ENCODE peak calls at places on chromosomes 4 and X, in seven cellular contexts. One of them, this sample, is unnamed.

GRCh38 chr4:8198206-8198905 is 734 bp upstream of the SH3TC1 start:
- DNase-seq in CD8-positive, alpha-beta memory T cell: no peak
- DNase-seq in MM.1S: no peak
- DNase-seq in GM23338: no peak
- DNase-seq in WERI-Rb-1: no peak
- DNase-seq in AG04450: no peak
- DNase-seq in lower lobe of right lung: peak; percentile 81
- DNase-seq in this sample: no peak

GRCh38 chr4:1249731-1250526 is 999 bp upstream of the CTBP1 start:
- DNase-seq in CD8-positive, alpha-beta memory T cell: peak; percentile 36
- DNase-seq in GM23338: peak; percentile 66
- DNase-seq in lower lobe of right lung: peak; percentile 62
- DNase-seq in AG04450: no peak
- DNase-seq in WERI-Rb-1: peak; percentile 44
- DNase-seq in MM.1S: peak; percentile 46
- DNase-seq in this sample: peak; percentile 48

GRCh38 chr4:183356931-183357675 is 34.9 kb upstream of the CLDN24 start:
- DNase-seq in MM.1S: no peak
- DNase-seq in AG04450: no peak
- DNase-seq in lower lobe of right lung: no peak
- DNase-seq in GM23338: no peak
- DNase-seq in CD8-positive, alpha-beta memory T cell: no peak
- DNase-seq in WERI-Rb-1: no peak
- DNase-seq in this sample: no peak

GRCh38 chr4:14719053-14719452 is 283.2 kb upstream of the CPEB2 start:
- DNase-seq in GM23338: no peak
- DNase-seq in WERI-Rb-1: no peak
- DNase-seq in MM.1S: no peak
- DNase-seq in lower lobe of right lung: peak; percentile 32
- DNase-seq in AG04450: no peak
- DNase-seq in CD8-positive, alpha-beta memory T cell: no peak
- DNase-seq in this sample: no peak

GRCh38 chr4:83219344-83219990 is 65.1 kb downstream of the COQ2 start:
- DNase-seq in AG04450: no peak
- DNase-seq in lower lobe of right lung: peak; percentile 57
- DNase-seq in GM23338: no peak
- DNase-seq in CD8-positive, alpha-beta memory T cell: no peak
- DNase-seq in MM.1S: peak; percentile 94
- DNase-seq in WERI-Rb-1: peak; percentile 11
- DNase-seq in this sample: no peak

GRCh38 chrX:24355095-24355494 is 5.3 kb upstream of the SUPT20HL1 start:
- DNase-seq in GM23338: no peak
- DNase-seq in MM.1S: no peak
- DNase-seq in AG04450: no peak
- DNase-seq in CD8-positive, alpha-beta memory T cell: no peak
- DNase-seq in WERI-Rb-1: no peak
- DNase-seq in lower lobe of right lung: no peak
- DNase-seq in this sample: no peak

GRCh38 chr4:35725131-35725530 is 519.2 kb downstream of the ARAP2 start:
- DNase-seq in AG04450: no peak
- DNase-seq in WERI-Rb-1: no peak
- DNase-seq in GM23338: peak; percentile 77
- DNase-seq in lower lobe of right lung: no peak
- DNase-seq in CD8-positive, alpha-beta memory T cell: no peak
- DNase-seq in MM.1S: no peak
- DNase-seq in this sample: no peak

GRCh38 chr4:23006756-23007155 is 314.0 kb downstream of the GBA3 start:
- DNase-seq in CD8-positive, alpha-beta memory T cell: no peak
- DNase-seq in AG04450: no peak
- DNase-seq in GM23338: no peak
- DNase-seq in lower lobe of right lung: no peak
- DNase-seq in MM.1S: no peak
- DNase-seq in WERI-Rb-1: no peak
- DNase-seq in this sample: no peak

GRCh38 chr4:108270466-108271450 is 102.0 kb upstream of the LEF1 start:
- DNase-seq in AG04450: peak; percentile 82
- DNase-seq in lower lobe of right lung: no peak
- DNase-seq in CD8-positive, alpha-beta memory T cell: no peak
- DNase-seq in MM.1S: peak; percentile 28
- DNase-seq in WERI-Rb-1: no peak
- DNase-seq in GM23338: no peak
- DNase-seq in this sample: no peak

GRCh38 chrX:45986971-45987370 is 558.2 kb downstream of the ZNF674 start:
- DNase-seq in CD8-positive, alpha-beta memory T cell: no peak
- DNase-seq in GM23338: no peak
- DNase-seq in AG04450: no peak
- DNase-seq in WERI-Rb-1: no peak
- DNase-seq in MM.1S: no peak
- DNase-seq in lower lobe of right lung: no peak
- DNase-seq in this sample: no peak

GRCh38 chr4:151604238-151604637 is 156.6 kb downstream of the GATB start:
- DNase-seq in CD8-positive, alpha-beta memory T cell: no peak
- DNase-seq in MM.1S: peak; percentile 43
- DNase-seq in lower lobe of right lung: no peak
- DNase-seq in AG04450: no peak
- DNase-seq in GM23338: peak; percentile 26
- DNase-seq in WERI-Rb-1: no peak
- DNase-seq in this sample: no peak

GRCh38 chr4:184150102-184150839 is 67.4 kb downstream of the ENPP6 start:
- DNase-seq in lower lobe of right lung: no peak
- DNase-seq in WERI-Rb-1: no peak
- DNase-seq in CD8-positive, alpha-beta memory T cell: no peak
- DNase-seq in AG04450: no peak
- DNase-seq in GM23338: no peak
- DNase-seq in MM.1S: no peak
- DNase-seq in this sample: no peak

GRCh38 chrX:111616786-111617185 is 64.2 kb upstream of the ALG13 start:
- DNase-seq in GM23338: no peak
- DNase-seq in WERI-Rb-1: no peak
- DNase-seq in lower lobe of right lung: no peak
- DNase-seq in CD8-positive, alpha-beta memory T cell: no peak
- DNase-seq in MM.1S: no peak
- DNase-seq in AG04450: no peak
- DNase-seq in this sample: no peak

GRCh38 chr4:151052785-151053184 is 37.7 kb upstream of the LRBA start:
- DNase-seq in MM.1S: no peak
- DNase-seq in WERI-Rb-1: no peak
- DNase-seq in AG04450: no peak
- DNase-seq in GM23338: no peak
- DNase-seq in CD8-positive, alpha-beta memory T cell: no peak
- DNase-seq in lower lobe of right lung: no peak
- DNase-seq in this sample: no peak

GRCh38 chr4:150256841-150257273 is 178.6 kb downstream of the DCLK2 start:
- DNase-seq in GM23338: peak; percentile 66
- DNase-seq in MM.1S: no peak
- DNase-seq in lower lobe of right lung: no peak
- DNase-seq in AG04450: no peak
- DNase-seq in WERI-Rb-1: no peak
- DNase-seq in CD8-positive, alpha-beta memory T cell: no peak
- DNase-seq in this sample: no peak

GRCh38 chr4:33160126-33160525 is 2440.0 kb downstream of the PCDH7 start:
- DNase-seq in MM.1S: peak; percentile 53
- DNase-seq in CD8-positive, alpha-beta memory T cell: no peak
- DNase-seq in AG04450: no peak
- DNase-seq in GM23338: peak; percentile 53
- DNase-seq in WERI-Rb-1: peak; percentile 17
- DNase-seq in lower lobe of right lung: no peak
- DNase-seq in this sample: no peak

GRCh38 chr4:2812985-2813384 is 20.1 kb downstream of the SH3BP2 start:
- DNase-seq in WERI-Rb-1: no peak
- DNase-seq in AG04450: no peak
- DNase-seq in GM23338: no peak
- DNase-seq in lower lobe of right lung: no peak
- DNase-seq in CD8-positive, alpha-beta memory T cell: no peak
- DNase-seq in MM.1S: no peak
- DNase-seq in this sample: no peak
- H3K4me3 ChIP-seq in WERI-Rb-1: no peak overlapping the region
- H3K4me3 ChIP-seq in AG04450: no peak overlapping the region
- H3K4me3 ChIP-seq in GM23338: no peak overlapping the region
- H3K4me3 ChIP-seq in lower lobe of right lung: peak overlapping the region; percentile 68
- H3K4me3 ChIP-seq in CD8-positive, alpha-beta memory T cell: peak overlapping the region; percentile 59
- H3K4me3 ChIP-seq in MM.1S: peak overlapping the region; percentile 94
- H3K4me3 ChIP-seq in this sample: peak overlapping the region; percentile 81

GRCh38 chrX:2748171-2748814 is 3.5 kb upstream of the XG start:
- DNase-seq in CD8-positive, alpha-beta memory T cell: no peak
- DNase-seq in lower lobe of right lung: no peak
- DNase-seq in GM23338: no peak
- DNase-seq in AG04450: no peak
- DNase-seq in WERI-Rb-1: no peak
- DNase-seq in MM.1S: no peak
- DNase-seq in this sample: no peak
- H3K27ac ChIP-seq in CD8-positive, alpha-beta memory T cell: no peak overlapping the region
- H3K27ac ChIP-seq in lower lobe of right lung: no peak overlapping the region
- H3K27ac ChIP-seq in GM23338: no peak overlapping the region
- H3K27ac ChIP-seq in AG04450: no peak overlapping the region
- H3K27ac ChIP-seq in WERI-Rb-1: no peak overlapping the region
- H3K27ac ChIP-seq in MM.1S: no peak overlapping the region
- H3K27ac ChIP-seq in this sample: no peak overlapping the region

DNA sequence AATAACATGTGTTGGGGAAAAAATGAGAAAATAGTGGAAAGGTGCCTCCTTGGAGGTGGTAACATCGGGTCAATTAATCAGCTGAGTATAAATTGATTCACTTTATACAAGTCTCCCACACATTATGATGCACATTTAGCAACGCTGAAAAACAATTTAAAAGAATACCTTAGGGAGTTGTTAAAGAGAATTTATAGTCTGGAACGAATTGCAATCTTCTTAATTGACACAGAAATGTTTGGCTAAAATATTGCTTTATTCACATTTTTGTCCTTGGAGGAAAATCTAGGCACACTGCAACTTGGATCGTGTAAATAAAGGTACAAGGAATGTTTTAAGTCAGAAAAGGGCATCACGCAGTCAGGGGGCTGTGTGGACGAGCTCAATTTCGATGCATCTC is 84.2 kb downstream of the HPRT1 start:
- DNase-seq in WERI-Rb-1: no peak
- DNase-seq in AG04450: no peak
- DNase-seq in lower lobe of right lung: no peak
- DNase-seq in CD8-positive, alpha-beta memory T cell: no peak
- DNase-seq in MM.1S: no peak
- DNase-seq in GM23338: no peak
- DNase-seq in this sample: no peak
- H3K4me3 ChIP-seq in WERI-Rb-1: no peak overlapping the region
- H3K4me3 ChIP-seq in AG04450: no peak overlapping the region
- H3K4me3 ChIP-seq in lower lobe of right lung: no peak overlapping the region
- H3K4me3 ChIP-seq in CD8-positive, alpha-beta memory T cell: no peak overlapping the region
- H3K4me3 ChIP-seq in MM.1S: no peak overlapping the region
- H3K4me3 ChIP-seq in GM23338: peak overlapping the region; percentile 59
- H3K4me3 ChIP-seq in this sample: no peak overlapping the region

DNA sequence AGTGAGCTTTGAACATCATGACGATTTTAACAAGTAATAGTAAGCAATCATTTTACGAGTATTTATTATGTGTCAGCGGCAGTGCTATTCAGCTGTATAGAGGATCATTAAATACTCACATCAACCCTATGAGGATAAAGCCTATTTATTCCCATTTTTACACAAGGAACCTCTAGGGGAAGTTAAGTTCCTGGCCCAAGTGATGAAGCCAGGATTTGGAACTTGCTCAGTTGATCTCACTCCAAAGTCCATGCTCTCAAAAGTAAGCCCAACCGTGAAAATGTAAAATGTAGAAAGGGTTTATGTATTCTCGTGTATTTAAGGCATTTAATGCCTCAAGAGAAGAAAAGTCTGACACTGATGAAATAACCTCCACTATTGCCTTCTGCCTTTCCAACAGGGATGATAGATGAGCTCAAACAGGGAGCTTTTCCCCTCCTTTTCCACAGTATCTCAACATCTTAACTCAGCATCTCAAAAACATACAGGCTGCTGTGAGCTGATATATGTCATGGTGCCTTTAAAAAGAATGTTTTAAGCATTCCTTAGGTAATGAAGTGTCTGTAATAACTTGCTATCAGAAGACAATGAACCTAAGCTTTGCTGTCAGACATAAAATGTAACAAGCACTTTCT is 35.0 kb upstream of the PLA2G12A start:
- DNase-seq in lower lobe of right lung: no peak
- DNase-seq in AG04450: no peak
- DNase-seq in CD8-positive, alpha-beta memory T cell: no peak
- DNase-seq in MM.1S: no peak
- DNase-seq in WERI-Rb-1: no peak
- DNase-seq in GM23338: no peak
- DNase-seq in this sample: no peak
- H3K27ac ChIP-seq in lower lobe of right lung: no peak overlapping the region
- H3K27ac ChIP-seq in AG04450: no peak overlapping the region
- H3K27ac ChIP-seq in CD8-positive, alpha-beta memory T cell: peak overlapping the region; percentile 43
- H3K27ac ChIP-seq in MM.1S: no peak overlapping the region
- H3K27ac ChIP-seq in WERI-Rb-1: no peak overlapping the region
- H3K27ac ChIP-seq in GM23338: no peak overlapping the region
- H3K27ac ChIP-seq in this sample: no peak overlapping the region

GRCh38 chrX:31988975-31989374 is 917.1 kb upstream of the FTHL17 start:
- DNase-seq in AG04450: no peak
- DNase-seq in lower lobe of right lung: no peak
- DNase-seq in CD8-positive, alpha-beta memory T cell: no peak
- DNase-seq in MM.1S: no peak
- DNase-seq in WERI-Rb-1: no peak
- DNase-seq in GM23338: peak; percentile 12
- DNase-seq in this sample: no peak
- H3K4me3 ChIP-seq in AG04450: no peak overlapping the region
- H3K4me3 ChIP-seq in lower lobe of right lung: no peak overlapping the region
- H3K4me3 ChIP-seq in CD8-positive, alpha-beta memory T cell: no peak overlapping the region
- H3K4me3 ChIP-seq in MM.1S: no peak overlapping the region
- H3K4me3 ChIP-seq in WERI-Rb-1: no peak overlapping the region
- H3K4me3 ChIP-seq in GM23338: no peak overlapping the region
- H3K4me3 ChIP-seq in this sample: no peak overlapping the region

DNA sequence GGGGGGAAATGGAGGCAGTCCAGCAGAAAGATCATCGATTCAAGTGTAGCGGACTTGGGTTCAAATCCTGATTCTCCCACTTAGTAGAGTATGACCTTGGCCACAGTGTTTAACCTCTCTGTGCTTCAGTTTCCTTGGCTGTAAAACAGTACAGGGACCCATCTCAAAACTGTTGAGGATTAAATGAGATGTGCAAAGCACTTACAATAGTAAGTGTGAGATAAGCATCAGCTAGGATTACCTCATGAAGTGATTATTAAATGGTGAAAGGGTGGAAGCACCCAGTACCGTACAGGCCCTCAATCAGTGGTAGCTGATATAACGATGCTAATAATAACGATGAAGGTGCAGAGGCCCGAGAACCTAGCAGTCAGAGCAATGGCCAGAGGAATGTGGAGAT is 45.1 kb downstream of the PRPS1 start:
- DNase-seq in MM.1S: no peak
- DNase-seq in lower lobe of right lung: no peak
- DNase-seq in WERI-Rb-1: no peak
- DNase-seq in GM23338: no peak
- DNase-seq in CD8-positive, alpha-beta memory T cell: no peak
- DNase-seq in AG04450: no peak
- DNase-seq in this sample: no peak
- H3K27ac ChIP-seq in MM.1S: peak overlapping the region; percentile 98
- H3K27ac ChIP-seq in lower lobe of right lung: peak overlapping the region; percentile 98
- H3K27ac ChIP-seq in WERI-Rb-1: no peak overlapping the region
- H3K27ac ChIP-seq in GM23338: no peak overlapping the region
- H3K27ac ChIP-seq in CD8-positive, alpha-beta memory T cell: peak overlapping the region; percentile 99
- H3K27ac ChIP-seq in AG04450: no peak overlapping the region
- H3K27ac ChIP-seq in this sample: peak overlapping the region; percentile 99

DNA sequence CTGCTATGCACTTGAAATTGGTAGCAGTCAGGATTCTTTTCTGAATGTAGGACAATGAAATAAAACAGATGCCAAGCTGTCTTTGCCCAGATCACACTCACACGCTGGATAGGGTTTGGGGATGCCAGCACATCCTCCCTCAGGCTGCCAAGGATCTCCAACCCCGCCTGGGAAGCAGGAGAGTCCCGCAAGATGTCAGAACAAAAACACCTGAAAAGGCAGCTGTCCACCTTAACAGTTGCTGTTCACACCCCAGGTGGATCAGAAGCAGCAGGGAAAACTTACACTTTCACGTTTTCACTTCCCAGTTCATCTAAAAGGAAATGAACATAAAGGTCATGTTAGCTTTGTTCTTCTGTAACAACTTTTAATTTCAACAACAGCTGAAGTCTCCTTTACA is 35.7 kb downstream of the TMEM154 start:
- DNase-seq in WERI-Rb-1: no peak
- DNase-seq in CD8-positive, alpha-beta memory T cell: no peak
- DNase-seq in MM.1S: no peak
- DNase-seq in AG04450: no peak
- DNase-seq in lower lobe of right lung: no peak
- DNase-seq in GM23338: no peak
- DNase-seq in this sample: no peak
- H3K4me3 ChIP-seq in WERI-Rb-1: no peak overlapping the region
- H3K4me3 ChIP-seq in CD8-positive, alpha-beta memory T cell: no peak overlapping the region
- H3K4me3 ChIP-seq in MM.1S: no peak overlapping the region
- H3K4me3 ChIP-seq in AG04450: no peak overlapping the region
- H3K4me3 ChIP-seq in lower lobe of right lung: no peak overlapping the region
- H3K4me3 ChIP-seq in GM23338: no peak overlapping the region
- H3K4me3 ChIP-seq in this sample: no peak overlapping the region